ENCODE peak calls at places on chromosomes 2 and 18, in seven cellular contexts. J is NCI-H1417; T is AG08396; X is NCI-H774; L is pons; M is iris pigment epithelial cell; U is activated T-cell treated with anti-CD3 and anti-CD28 coated beads, Interleukin-2, amount 50 U/mL, for 1 hour. E is an unnamed sample.

GRCh38 chr2:9150906-9151305 is 55.7 kb upstream of the ASAP2 start:
- DNase-seq in J (no peak), T (no peak), X (no peak), L (no peak), M (no peak), U (no peak), E (no peak)

GRCh38 chr18:61400016-61400630 is 66.9 kb downstream of the CDH20 start:
- DNase-seq in J (peak; percentile 16), T (no peak), X (no peak), L (no peak), M (peak; percentile 56), U (no peak), E (peak; percentile 18)

GRCh38 chr2:182868423-182868822 is 2.0 kb upstream of the FRZB start:
- DNase-seq in J (no peak), T (no peak), X (no peak), L (no peak), M (no peak), U (no peak), E (no peak)

GRCh38 chr2:37091873-37092272 is 7.6 kb downstream of the GPATCH11 start:
- DNase-seq in J (no peak), T (no peak), X (no peak), L (no peak), M (no peak), U (no peak), E (no peak)

GRCh38 chr18:21735452-21736015 is 5.1 kb upstream of the MIB1 start:
- DNase-seq in J (no peak), T (peak; percentile 38), X (no peak), L (no peak), M (peak; percentile 73), U (peak; percentile 45), E (no peak)

GRCh38 chr2:149579972-149580882 is 7.3 kb downstream of the MMADHC start:
- DNase-seq in J (no peak), T (no peak), X (no peak), L (no peak), M (peak; percentile 65), U (no peak), E (no peak)

GRCh38 chr2:54581326-54582039 is 125.4 kb downstream of the SPTBN1 start:
- DNase-seq in J (no peak), T (no peak), X (no peak), L (no peak), M (no peak), U (no peak), E (no peak)

GRCh38 chr2:109137616-109138015 is 8.6 kb downstream of the SH3RF3 start:
- DNase-seq in J (no peak), T (no peak), X (no peak), L (no peak), M (no peak), U (no peak), E (no peak)

GRCh38 chr2:70627499-70627898 is 73.9 kb upstream of the TGFA start:
- DNase-seq in J (peak; percentile 18), T (no peak), X (peak; percentile 45), L (no peak), M (peak; percentile 16), U (no peak), E (peak; percentile 44)

GRCh38 chr2:45992021-45992745 is 305.0 kb upstream of the EPAS1 start:
- DNase-seq in J (no peak), T (peak; percentile 81), X (peak; percentile 33), L (no peak), M (peak; percentile 57), U (no peak), E (peak; percentile 1)

GRCh38 chr2:179340678-179341077 is 76.0 kb upstream of the SESTD1 start:
- DNase-seq in J (peak; percentile 8), T (no peak), X (no peak), L (peak; percentile 80), M (peak; percentile 45), U (no peak), E (peak; percentile 32)

GRCh38 chr18:35045121-35045520 is 3.9 kb downstream of the MAPRE2 start:
- DNase-seq in J (peak; percentile 35), T (no peak), X (no peak), L (no peak), M (peak; percentile 39), U (no peak), E (peak; percentile 43)

GRCh38 chr2:144421606-144422510 is 98.1 kb downstream of the ZEB2 start:
- DNase-seq in J (no peak), T (no peak), X (no peak), L (no peak), M (no peak), U (no peak), E (no peak)

GRCh38 chr2:135258193-135258592 is 206.1 kb downstream of the RAB3GAP1 start:
- DNase-seq in J (no peak), T (no peak), X (no peak), L (no peak), M (no peak), U (no peak), E (peak; percentile 22)

GRCh38 chr2:125853626-125854025 is 802.3 kb upstream of the GYPC start:
- DNase-seq in J (no peak), T (no peak), X (no peak), L (no peak), M (no peak), U (no peak), E (no peak)

GRCh38 chr2:127083819-127084503 is 23.0 kb downstream of the BIN1 start:
- DNase-seq in J (no peak), T (peak; percentile 94), X (no peak), L (peak; percentile 81), M (peak; percentile 96), U (no peak), E (no peak)

GRCh38 chr2:132804045-132804444 is 134.0 kb upstream of the LYPD1 start:
- DNase-seq in J (no peak), T (peak; percentile 17), X (peak; percentile 56), L (peak; percentile 86), M (peak; percentile 69), U (no peak), E (no peak)

GRCh38 chr2:163646659-163647058 is 89.1 kb downstream of the FIGN start:
- DNase-seq in J (peak; percentile 12), T (no peak), X (peak; percentile 31), L (peak; percentile 25), M (no peak), U (no peak), E (peak; percentile 88)

GRCh38 chr2:172674034-172674967 is 61.3 kb upstream of the RAPGEF4 start:
- DNase-seq in J (no peak), T (no peak), X (no peak), L (no peak), M (peak; percentile 45), U (peak; percentile 51), E (no peak)

GRCh38 chr2:196967126-196967525 is 40.6 kb upstream of the PGAP1 start:
- DNase-seq in J (no peak), T (peak; percentile 46), X (no peak), L (no peak), M (peak; percentile 69), U (no peak), E (no peak)

GRCh38 chr2:67823726-67824125 is 239.1 kb downstream of the C1D start:
- DNase-seq in J (no peak), T (no peak), X (no peak), L (no peak), M (no peak), U (no peak), E (no peak)

GRCh38 chr18:58996131-58996632 is 131.5 kb downstream of the ZNF532 start:
- DNase-seq in J (peak; percentile 60), T (no peak), X (no peak), L (no peak), M (peak; percentile 84), U (no peak), E (no peak)

GRCh38 chr2:205699554-205700289 is 17.4 kb downstream of the NRP2 start:
- DNase-seq in J (no peak), T (no peak), X (no peak), L (no peak), M (no peak), U (no peak), E (no peak)

GRCh38 chr2:188666503-188666902 is 307.7 kb upstream of the COL3A1 start:
- DNase-seq in J (no peak), T (no peak), X (no peak), L (no peak), M (no peak), U (no peak), E (no peak)

GRCh38 chr18:10261315-10262276 is 192.8 kb upstream of the APCDD1 start:
- DNase-seq in J (no peak), T (no peak), X (no peak), L (no peak), M (peak; percentile 9), U (no peak), E (no peak)

GRCh38 chr18:78558948-78559347 is 420.7 kb upstream of the SALL3 start:
- DNase-seq in J (no peak), T (no peak), X (no peak), L (no peak), M (no peak), U (no peak), E (no peak)

E was measured in COR-L47.